ENCODE peak calls at places on chromosome X, in eight cellular contexts. H is ovary, B is A549, X is suprapubic skin, G is IMR-90, J is upper lobe of left lung, Q is breast epithelium, A is spleen. I is an unnamed sample.

GRCh38 chrX:25012433-25012735 is 3.4 kb downstream of the ARX start:
- DNase-seq in H (no peak), B (no peak), X (no peak), G (no peak), J (peak), Q (no peak), A (no peak), I (no peak)

GRCh38 chrX:119181491-119181890 is 53.9 kb upstream of the KIAA1210 start:
- DNase-seq in H (no peak), B (peak), X (no peak), G (no peak), J (no peak), Q (no peak), A (no peak), I (no peak)

GRCh38 chrX:76454456-76454927 is 27.0 kb downstream of the MAGEE1 start:
- DNase-seq in H (no peak), B (peak), X (no peak), G (peak), J (no peak), Q (no peak), A (peak), I (no peak)

GRCh38 chrX:38800981-38801845 is at the start of gene MID1IP1:
- DNase-seq in H (peak), B (peak), X (peak), G (peak), J (peak), Q (peak), A (peak), I (peak)

GRCh38 chrX:66012094-66012534 is 27.8 kb downstream of the VSIG4 start:
- DNase-seq in H (no peak), B (no peak), X (no peak), G (no peak), J (no peak), Q (no peak), A (peak), I (no peak)

GRCh38 chrX:132425744-132426318 is 63.0 kb downstream of the MBNL3 start:
- DNase-seq in H (no peak), B (no peak), X (no peak), G (no peak), J (no peak), Q (no peak), A (no peak), I (no peak)

GRCh38 chrX:144006811-144007210 is 122.9 kb downstream of the UBE2NL start:
- DNase-seq in H (no peak), B (no peak), X (no peak), G (no peak), J (no peak), Q (no peak), A (no peak), I (no peak)

GRCh38 chrX:139304471-139304870 is 226.1 kb upstream of the F9 start:
- DNase-seq in H (no peak), B (no peak), X (no peak), G (no peak), J (no peak), Q (no peak), A (no peak), I (no peak)

GRCh38 chrX:10832103-10832502 is 211.7 kb upstream of the MID1 start:
- DNase-seq in H (no peak), B (no peak), X (no peak), G (no peak), J (no peak), Q (no peak), A (no peak), I (no peak)

GRCh38 chrX:11406109-11406755 is 113.0 kb downstream of the AMELX start:
- DNase-seq in H (no peak), B (no peak), X (no peak), G (peak), J (no peak), Q (no peak), A (no peak), I (no peak)

GRCh38 chrX:129360175-129360574 is 163.1 kb downstream of the SMARCA1 start:
- DNase-seq in H (no peak), B (peak), X (no peak), G (peak), J (no peak), Q (no peak), A (no peak), I (peak)

GRCh38 chrX:46208225-46208854 is 336.9 kb downstream of the ZNF674 start:
- DNase-seq in H (no peak), B (no peak), X (no peak), G (no peak), J (no peak), Q (no peak), A (no peak), I (no peak)

GRCh38 chrX:137195991-137196390 is 162.2 kb upstream of the GPR101 start:
- DNase-seq in H (no peak), B (no peak), X (no peak), G (no peak), J (no peak), Q (no peak), A (no peak), I (no peak)

GRCh38 chrX:70434352-70434866 is 10.2 kb upstream of the DLG3 start:
- DNase-seq in H (peak), B (peak), X (peak), G (peak), J (peak), Q (peak), A (peak), I (peak)

GRCh38 chrX:96102997-96103396 is 581.6 kb upstream of the DIAPH2 start:
- DNase-seq in H (no peak), B (no peak), X (no peak), G (no peak), J (peak), Q (no peak), A (peak), I (no peak)

GRCh38 chrX:96098471-96098870 is 586.2 kb upstream of the DIAPH2 start:
- DNase-seq in H (no peak), B (no peak), X (no peak), G (no peak), J (no peak), Q (no peak), A (no peak), I (no peak)
- TF ChIP-seq POLR2A in H (no peak), B (no peak), X (no peak), G (no peak), J (no peak), Q (no peak), A (no peak), I (no peak)

DNA sequence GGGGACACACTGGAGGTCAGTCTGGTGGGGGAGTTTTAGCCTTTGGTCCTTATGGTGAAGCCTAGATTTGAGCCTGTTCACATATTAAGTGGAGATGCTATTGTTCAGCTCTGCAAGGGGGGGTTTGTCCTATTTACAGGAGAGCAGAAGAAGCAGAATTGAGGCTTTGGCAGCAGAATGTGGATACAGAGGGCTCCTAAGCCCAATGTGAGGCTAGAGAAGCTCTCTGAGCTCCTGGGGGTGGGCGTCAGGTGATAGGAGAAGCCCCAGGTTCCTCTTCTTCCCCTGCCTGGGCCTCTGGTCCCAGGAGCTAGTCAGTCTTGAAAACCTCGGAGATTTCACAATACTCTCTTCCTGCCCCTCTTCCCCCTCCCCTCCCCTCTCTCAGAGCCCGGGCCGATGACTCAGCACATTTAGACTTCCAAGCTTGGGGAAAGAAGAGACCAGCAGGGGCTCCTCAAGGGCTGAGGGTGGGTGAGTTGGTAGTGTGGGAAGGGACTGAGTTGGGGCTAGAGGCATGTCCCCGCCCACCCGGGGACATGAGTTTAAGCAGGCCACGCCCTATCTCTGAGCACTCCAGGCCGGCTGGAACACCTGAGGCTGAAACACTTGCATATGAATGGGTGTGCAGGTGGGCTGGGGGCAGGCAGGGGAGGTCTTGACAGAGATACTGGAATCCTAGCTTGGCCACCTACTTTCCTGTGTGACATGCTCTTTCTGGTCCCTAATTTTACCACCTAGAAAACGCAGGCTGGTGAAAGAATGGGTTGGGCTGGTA is 3.4 kb downstream of the TFE3 start:
- DNase-seq in H (peak), B (peak), X (peak), G (peak), J (no peak), Q (no peak), A (peak), I (peak)
- TF ChIP-seq CTCF in H (peak), B (no peak), X (no peak), G (peak), J (no peak), Q (no peak), A (no peak), I (no peak)

GRCh38 chrX:52262195-52262546 is 77.5 kb downstream of the MAGED4 start:
- DNase-seq in H (no peak), B (no peak), X (no peak), G (no peak), J (no peak), Q (no peak), A (no peak), I (no peak)
- TF ChIP-seq POLR2A in H (no peak), B (no peak), X (no peak), G (no peak), J (no peak), Q (no peak), A (no peak), I (no peak)

DNA sequence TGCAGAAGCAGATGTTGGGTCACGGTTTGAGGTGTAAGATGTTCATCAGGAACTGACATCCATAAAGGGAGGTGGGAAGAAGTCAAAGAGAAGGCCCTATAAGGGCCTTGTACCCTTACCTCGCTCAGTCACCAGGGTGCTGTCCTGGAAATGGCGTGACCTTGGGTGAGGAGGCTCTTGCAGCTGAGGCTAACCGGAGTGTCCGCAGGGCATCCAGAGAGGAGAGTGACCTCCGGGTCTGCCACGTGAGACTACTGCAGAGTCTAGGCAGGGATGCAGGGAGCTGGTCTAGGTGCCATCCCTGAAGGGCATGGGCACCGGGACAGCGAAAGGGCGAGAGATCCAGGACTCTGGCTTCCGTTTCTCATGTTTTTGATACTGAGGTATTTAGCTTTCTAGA is 28.7 kb upstream of the IRAK1 start:
- DNase-seq in H (no peak), B (no peak), X (no peak), G (no peak), J (no peak), Q (no peak), A (peak), I (no peak)
- TF ChIP-seq CTCF in H (no peak), B (no peak), X (no peak), G (no peak), J (no peak), Q (no peak), A (no peak), I (no peak)

GRCh38 chrX:1397441-1397840 is 5.5 kb upstream of the SLC25A6 start:
- DNase-seq in H (no peak), B (no peak), X (peak), G (no peak), J (no peak), Q (peak), A (peak), I (no peak)

GRCh38 chrX:1400731-1401471 is 9.0 kb upstream of the SLC25A6 start:
- DNase-seq in H (no peak), B (no peak), X (peak), G (no peak), J (no peak), Q (no peak), A (peak), I (no peak)

GRCh38 chrX:1397001-1397400 is 5.1 kb upstream of the SLC25A6 start:
- DNase-seq in H (no peak), B (no peak), X (peak), G (no peak), J (no peak), Q (no peak), A (peak), I (no peak)

GRCh38 chrX:1400049-1400448 is 8.1 kb upstream of the SLC25A6 start:
- DNase-seq in H (no peak), B (no peak), X (peak), G (no peak), J (no peak), Q (no peak), A (peak), I (no peak)

DNA sequence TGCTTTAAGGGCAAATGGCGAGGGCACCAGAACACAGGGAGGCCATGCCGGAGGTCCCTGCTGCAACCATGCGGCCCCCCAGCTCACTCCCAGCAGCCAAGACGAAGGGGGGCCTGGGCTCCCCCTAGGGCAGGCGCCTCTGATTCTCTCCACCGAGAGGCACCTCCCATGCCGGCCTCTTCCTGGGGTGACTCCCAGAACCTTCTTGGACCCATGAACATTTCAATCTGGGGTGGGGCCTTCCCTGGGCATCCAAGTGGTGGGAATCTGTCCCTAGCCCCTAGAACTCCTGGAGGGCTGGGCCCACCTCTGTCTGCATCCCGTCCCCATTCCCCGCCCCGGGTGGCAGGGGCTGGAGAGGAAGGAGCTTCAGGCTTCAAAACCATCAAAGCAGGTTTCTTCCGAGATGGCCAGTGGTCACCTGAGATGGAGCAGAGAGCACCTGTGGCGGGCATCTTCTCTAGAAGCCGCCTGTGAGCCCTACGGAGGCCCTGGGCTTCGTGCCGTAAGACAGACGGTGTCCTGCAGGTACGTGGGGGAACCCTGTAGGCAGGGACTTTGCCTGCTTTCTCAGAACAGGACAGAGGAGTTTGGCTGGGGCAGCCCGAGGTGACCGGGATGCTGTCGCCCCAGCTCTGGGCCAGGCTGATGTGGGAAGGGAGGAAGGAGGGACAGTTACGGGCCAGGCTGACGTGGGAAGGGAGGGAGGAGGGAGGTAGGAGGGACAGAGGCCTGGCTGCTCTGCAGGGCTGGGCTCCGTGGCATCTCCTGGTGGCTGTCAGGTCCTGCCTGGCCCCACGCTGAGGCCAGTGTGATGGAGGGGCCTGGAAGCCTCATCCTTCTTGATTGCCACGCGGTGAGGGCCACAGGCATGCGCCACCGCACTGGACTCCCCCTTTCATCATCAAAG is 6.8 kb upstream of the SLC25A6 start:
- DNase-seq in H (no peak), B (no peak), X (peak), G (peak), J (no peak), Q (no peak), A (peak), I (no peak)
- TF ChIP-seq POLR2A in H (no peak), B (no peak), X (no peak), G (no peak), J (no peak), Q (no peak), A (no peak), I (no peak)

DNA sequence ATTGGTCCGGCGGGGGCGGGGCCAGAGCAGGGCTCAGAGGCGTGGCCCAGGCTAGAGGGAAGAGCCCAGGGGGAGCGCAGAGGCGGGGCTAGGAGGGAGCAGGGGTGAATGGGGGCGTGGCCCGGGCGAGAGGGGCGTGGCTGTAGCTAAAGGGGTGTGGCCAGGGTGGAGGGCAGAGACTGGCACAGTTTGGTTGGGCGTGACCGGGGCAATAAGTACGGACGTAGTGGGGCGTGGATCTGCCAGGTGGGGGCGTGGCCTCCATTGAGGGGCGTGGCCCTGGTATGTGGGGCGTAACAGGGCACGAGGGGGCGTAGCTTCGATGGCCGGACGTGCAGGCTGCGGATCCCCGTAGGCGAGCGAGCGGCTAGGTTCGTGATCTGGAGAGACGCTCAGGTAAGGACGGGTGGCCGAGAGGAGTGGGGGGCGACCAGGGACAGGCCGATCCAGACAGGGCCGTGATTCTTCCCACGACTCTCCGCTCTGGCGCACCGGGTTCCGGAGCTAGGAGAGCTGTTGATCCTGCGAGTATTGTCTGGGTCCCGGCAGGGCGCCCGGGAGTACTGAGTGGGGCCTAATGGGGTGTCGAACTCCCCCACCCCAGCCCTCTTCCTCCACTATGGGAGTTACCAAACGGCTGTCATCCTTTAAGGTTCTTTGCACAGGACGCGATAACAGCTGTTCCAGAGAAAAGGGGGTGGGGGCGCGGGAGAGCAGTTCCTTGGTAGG is at the start of gene CA5B:
- DNase-seq in H (peak), B (peak), X (peak), G (peak), J (peak), Q (peak), A (peak), I (peak)
- TF ChIP-seq CTCF in H (no peak), B (no peak), X (no peak), G (no peak), J (no peak), Q (no peak), A (peak), I (no peak)

I was measured in lower leg skin.